ENCODE peak calls at places on chromosomes 11 and 22, in four cellular contexts. O is neural progenitor cell, J is T-helper 22 cell, Y is EL. L is an unnamed sample.

GRCh38 chr11:7514099-7514725 is 413 bp downstream of the PPFIBP2 start:
- DNase-seq in J (no peak), Y (no peak), O (peak), L (no peak)

GRCh38 chr11:71543866-71544265 is 4.4 kb upstream of the KRTAP5-9 start:
- DNase-seq in Y (no peak), J (no peak), O (no peak), L (no peak)

GRCh38 chr11:110356769-110357671 is 60.6 kb upstream of the RDX start:
- DNase-seq in O (no peak), J (no peak), Y (peak), L (no peak)

GRCh38 chr11:706439-706956 is 467 bp downstream of the EPS8L2 start:
- DNase-seq in Y (peak), J (no peak), O (no peak), L (peak)

GRCh38 chr11:130206141-130206540 is 46.6 kb downstream of the ST14 start:
- DNase-seq in J (no peak), O (no peak), Y (no peak), L (no peak)

GRCh38 chr11:73219396-73220285 is 1.6 kb downstream of the P2RY2 start:
- DNase-seq in J (no peak), Y (no peak), O (peak), L (no peak)

GRCh38 chr11:77278595-77279506 is 22.6 kb downstream of the GDPD4 start:
- DNase-seq in Y (peak), J (no peak), O (no peak), L (peak)

GRCh38 chr22:24440270-24440717 is 12.9 kb downstream of the ADORA2A start:
- DNase-seq in O (no peak), J (no peak), Y (no peak), L (no peak)

L was measured in bronchial epithelial cell.